ENCODE peak calls at places on chromosomes 1 and 21, in six cellular contexts. O is gastrocnemius medialis; P is mesenchymal stem cell; D is effector memory CD4-positive, alpha-beta T cell; C is mucosa of descending colon; B is cardiac muscle cell. Z is an unnamed sample.
A peak's percentile ranks its signal among the peaks of the same experiment; 100 is the strongest.

GRCh38 chr1:209409786-209410185 is 173.7 kb upstream of the CAMK1G start:
- DNase-seq in D (no peak), P (peak; percentile 79), B (peak; percentile 46), C (no peak), O (no peak), Z (no peak)

GRCh38 chr1:193408782-193409293 is 222.4 kb upstream of the B3GALT2 start:
- DNase-seq in D (peak; percentile 6), P (peak; percentile 90), C (peak; percentile 48), O (no peak), B (peak; percentile 99), Z (no peak)

GRCh38 chr1:59487335-59488031 is 190.6 kb downstream of the FGGY start:
- DNase-seq in D (no peak), O (no peak), B (peak; percentile 30), P (no peak), C (no peak), Z (no peak)

GRCh38 chr1:169105434-169106094 is 926 bp upstream of the ATP1B1 start:
- DNase-seq in B (no peak), D (no peak), P (peak; percentile 50), C (peak; percentile 97), O (peak; percentile 86), Z (peak; percentile 36)

GRCh38 chr1:221289103-221289502 is 409.9 kb downstream of the HLX start:
- DNase-seq in C (no peak), D (no peak), B (no peak), O (no peak), P (no peak), Z (no peak)

GRCh38 chr1:206105612-206106011 is 11.6 kb downstream of the AVPR1B start:
- DNase-seq in D (no peak), C (no peak), B (no peak), O (no peak), P (no peak), Z (no peak)

GRCh38 chr21:45986316-45987051 is 4.9 kb downstream of the COL6A1 start:
- DNase-seq in D (no peak), P (no peak), O (no peak), B (no peak), C (peak; percentile 23), Z (no peak)

GRCh38 chr1:3578433-3578805 is 32.9 kb downstream of the MEGF6 start:
- DNase-seq in C (no peak), O (no peak), P (no peak), D (no peak), B (no peak), Z (no peak)

GRCh38 chr1:181062800-181063428 is 25.6 kb upstream of the IER5 start:
- DNase-seq in D (no peak), O (peak; percentile 42), B (peak; percentile 55), C (no peak), P (no peak), Z (no peak)

GRCh38 chr1:183200451-183200850 is 14.4 kb downstream of the LAMC2 start:
- DNase-seq in D (no peak), B (no peak), O (no peak), C (no peak), P (no peak), Z (no peak)

GRCh38 chr1:183199304-183199703 is 13.2 kb downstream of the LAMC2 start:
- DNase-seq in D (no peak), C (no peak), P (no peak), O (no peak), B (no peak), Z (no peak)

GRCh38 chr1:183206538-183207117 is 20.6 kb downstream of the LAMC2 start:
- DNase-seq in D (no peak), P (no peak), B (peak; percentile 62), C (no peak), O (no peak), Z (no peak)

GRCh38 chr1:183205196-183205781 is 19.2 kb downstream of the LAMC2 start:
- DNase-seq in C (no peak), O (peak; percentile 23), B (peak; percentile 93), D (no peak), P (no peak), Z (no peak)

GRCh38 chr1:183203094-183203493 is 17.0 kb downstream of the LAMC2 start:
- DNase-seq in P (no peak), D (no peak), O (no peak), B (no peak), C (no peak), Z (no peak)
- H3K9me3 ChIP-seq in P (no peaks in the 10 kb centered on the region), D (no peaks in the 10 kb centered on the region), O (no peaks in the 10 kb centered on the region), B (no peaks in the 10 kb centered on the region), C (no peaks in the 10 kb centered on the region), Z (no peaks in the 10 kb centered on the region)

DNA sequence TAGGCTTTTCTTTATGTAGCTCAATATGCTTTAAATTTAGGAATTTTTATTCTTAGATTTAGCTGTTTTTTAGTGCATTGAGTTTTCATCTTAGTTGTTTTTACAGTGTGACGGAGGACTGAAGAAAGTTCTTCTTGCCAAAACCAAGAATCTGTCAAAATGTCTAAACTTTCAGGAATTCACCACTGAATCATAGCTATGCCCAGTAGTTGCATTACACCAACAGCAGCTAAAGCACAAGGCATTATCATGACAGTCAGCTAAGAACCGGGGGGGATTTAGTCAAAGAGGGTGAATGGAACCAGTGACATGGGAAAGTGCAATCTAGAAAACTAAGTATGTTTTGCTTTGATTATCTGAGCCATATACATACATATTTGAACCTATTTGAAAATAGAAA is 6.5 kb upstream of the C1orf146 start:
- DNase-seq in O (no peak), P (no peak), B (peak; percentile 69), D (no peak), C (no peak), Z (no peak)
- H3K4me3 ChIP-seq in O (no peak overlapping the region), P (no peak overlapping the region), B (no peak overlapping the region), D (no peak overlapping the region), C (no peak overlapping the region), Z (no peak overlapping the region)

GRCh38 chr21:20639026-20639425 is 359.2 kb upstream of the NCAM2 start:
- DNase-seq in D (no peak), P (no peak), C (no peak), B (peak; percentile 1), O (no peak), Z (no peak)
- H3K9me3 ChIP-seq in D (no peaks in the 10 kb centered on the region), P (no peaks in the 10 kb centered on the region), C (no peaks in the 10 kb centered on the region), B (no peaks in the 10 kb centered on the region), O (no peaks in the 10 kb centered on the region), Z (no peaks in the 10 kb centered on the region)

DNA sequence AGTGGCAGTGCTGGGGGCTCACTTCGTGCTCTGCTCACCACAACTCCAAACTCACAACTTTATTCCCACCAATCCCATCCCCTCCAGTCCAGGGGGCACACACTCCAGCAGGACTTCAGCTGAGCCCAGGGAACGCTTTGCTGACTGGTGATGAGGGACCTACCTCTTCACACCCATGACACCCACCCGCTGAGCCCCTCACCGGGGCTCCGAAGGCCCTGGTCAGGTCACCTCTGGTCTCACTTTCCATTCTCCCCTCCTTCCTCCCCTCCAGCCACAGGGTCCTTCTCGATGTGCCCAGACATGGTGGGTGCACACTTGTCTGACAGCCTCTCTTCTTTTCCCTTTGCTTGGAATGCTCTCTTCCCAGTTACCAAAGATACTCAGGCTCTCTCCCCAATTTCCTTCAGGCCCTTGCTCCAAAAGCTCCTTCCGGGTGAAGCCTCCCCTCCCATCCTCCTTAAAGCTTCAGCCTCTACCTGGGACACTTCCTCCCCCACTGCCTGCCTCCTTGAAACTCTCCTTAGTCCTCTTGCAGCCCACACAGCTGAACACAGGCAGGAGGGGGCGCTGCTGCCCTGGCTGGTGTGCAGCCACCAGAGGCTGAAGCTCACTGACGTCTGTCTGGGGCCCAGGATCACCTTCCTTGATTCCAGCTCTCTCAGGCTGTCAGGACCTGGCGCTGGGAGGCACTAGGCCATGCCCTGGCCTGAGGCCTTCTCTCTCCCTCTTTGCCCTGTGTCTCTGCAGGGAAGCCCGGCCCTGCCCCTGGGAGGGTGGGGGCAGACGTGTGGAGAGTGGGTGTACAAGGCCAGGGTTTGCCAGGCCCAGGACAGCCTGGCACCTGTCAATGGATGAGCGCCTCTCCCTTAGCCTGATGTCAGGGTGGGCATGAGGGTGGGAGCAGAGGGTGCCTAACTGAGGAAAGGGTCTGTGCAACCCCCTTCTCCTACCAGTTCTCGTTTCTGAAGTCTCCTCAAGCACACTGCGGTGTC is 1.6 kb downstream of the KCNE1 start:
- DNase-seq in C (peak; percentile 93), B (peak; percentile 83), D (no peak), O (no peak), P (peak; percentile 78), Z (peak; percentile 80)
- H3K4me3 ChIP-seq in C (no peak overlapping the region), B (no peak overlapping the region), D (no peak overlapping the region), O (no peak overlapping the region), P (no peak overlapping the region), Z (no peak overlapping the region)